ENCODE peak calls at places on chromosome 10, in six cellular contexts. M, I, D, A, T and C are unnamed samples.

GRCh38 chr10:46306550-46307184 is 19.9 kb downstream of the ANTXRL start:
- DNase-seq in M (no peak), I (no peak), D (no peak), A (peak; percentile 48), T (no peak), C (no peak)

GRCh38 chr10:132548869-132549268 is 11.3 kb downstream of the INPP5A start:
- DNase-seq in M (no peak), I (no peak), D (no peak), A (peak; percentile 39), T (no peak), C (no peak)

GRCh38 chr10:5445006-5445405 is 32.6 kb downstream of the NET1 start:
- DNase-seq in M (no peak), I (no peak), D (no peak), A (no peak), T (no peak), C (no peak)

GRCh38 chr10:3424102-3424803 is 251.7 kb upstream of the PITRM1 start:
- DNase-seq in M (no peak), I (no peak), D (peak; percentile 86), A (no peak), T (no peak), C (no peak)

GRCh38 chr10:51159841-51160240 is 85.6 kb downstream of the PRKG1 start:
- DNase-seq in M (no peak), I (no peak), D (no peak), A (no peak), T (no peak), C (no peak)

GRCh38 chr10:42951486-42952251 is 125.2 kb upstream of the RET start:
- DNase-seq in M (no peak), I (no peak), D (no peak), A (peak; percentile 54), T (no peak), C (no peak)

GRCh38 chr10:72883861-72884260 is 9.7 kb upstream of the OIT3 start:
- DNase-seq in M (no peak), I (no peak), D (peak; percentile 40), A (no peak), T (no peak), C (no peak)

GRCh38 chr10:4359003-4359402 is 467.0 kb upstream of the AKR1E2 start:
- DNase-seq in M (no peak), I (no peak), D (no peak), A (no peak), T (no peak), C (no peak)

GRCh38 chr10:101601541-101601940 is 13.4 kb downstream of the DPCD start:
- DNase-seq in M (no peak), I (no peak), D (no peak), A (no peak), T (no peak), C (no peak)

GRCh38 chr10:129704225-129704624 is 237.2 kb downstream of the MGMT start:
- DNase-seq in M (no peak), I (no peak), D (no peak), A (no peak), T (no peak), C (no peak)

GRCh38 chr10:50231515-50232260 is 19.6 kb downstream of the ASAH2 start:
- DNase-seq in M (no peak), I (no peak), D (no peak), A (no peak), T (no peak), C (no peak)

GRCh38 chr10:1638889-1639418 is 98.4 kb downstream of the ADARB2 start:
- DNase-seq in M (no peak), I (no peak), D (peak; percentile 75), A (no peak), T (no peak), C (no peak)

GRCh38 chr10:5666324-5667220 is at the start of gene ASB13:
- DNase-seq in M (peak; percentile 53), I (no peak), D (peak; percentile 47), A (peak; percentile 84), T (peak; percentile 71), C (no peak)

GRCh38 chr10:59375990-59376389 is 13.6 kb upstream of the FAM13C start:
- DNase-seq in M (no peak), I (no peak), D (no peak), A (no peak), T (no peak), C (no peak)